ENCODE peak calls at places on chromosomes 6 and 20, in five cellular contexts. F is pancreas, O is astrocyte of the spinal cord, R is Peyer's patch, M is transverse colon. V is an unnamed sample.

GRCh38 chr20:11000416-11000815 is 326.6 kb upstream of the JAG1 start:
- DNase-seq in F (no peak), O (no peak), R (no peak), M (no peak), V (no peak)

GRCh38 chr20:47557791-47558190 is 56.1 kb downstream of the NCOA3 start:
- DNase-seq in F (no peak), O (no peak), R (no peak), M (no peak), V (no peak)

GRCh38 chr6:107386904-107387303 is 72.5 kb downstream of the PDSS2 start:
- DNase-seq in F (no peak), O (no peak), R (no peak), M (no peak), V (no peak)

GRCh38 chr6:22877946-22878705 is 308.8 kb downstream of the HDGFL1 start:
- DNase-seq in F (no peak), O (peak; percentile 87), R (no peak), M (no peak), V (no peak)

GRCh38 chr6:166197361-166197760 is 29.7 kb upstream of the TBXT start:
- DNase-seq in F (no peak), O (no peak), R (no peak), M (no peak), V (no peak)

GRCh38 chr6:121216928-121217327 is 117.4 kb downstream of the TBC1D32 start:
- DNase-seq in F (no peak), O (peak; percentile 29), R (no peak), M (no peak), V (no peak)

GRCh38 chr20:14199111-14199510 is 138.3 kb downstream of the FLRT3 start:
- DNase-seq in F (no peak), O (no peak), R (no peak), M (no peak), V (no peak)

GRCh38 chr6:39917329-39917728 is 16.9 kb downstream of the MOCS1 start:
- DNase-seq in F (no peak), O (no peak), R (no peak), M (no peak), V (no peak)

GRCh38 chr6:35945650-35946025 is 24.7 kb upstream of the SRPK1 start:
- DNase-seq in F (no peak), O (no peak), R (no peak), M (no peak), V (no peak)

GRCh38 chr6:11710968-11711643 is 67.5 kb downstream of the ADTRP start:
- DNase-seq in F (no peak), O (no peak), R (no peak), M (no peak), V (no peak)

GRCh38 chr6:162467679-162468078 is 259.9 kb downstream of the PRKN start:
- DNase-seq in F (no peak), O (no peak), R (no peak), M (no peak), V (no peak)

GRCh38 chr20:62010551-62011402 is 54.9 kb downstream of the TAF4 start:
- DNase-seq in F (no peak), O (peak; percentile 61), R (peak; percentile 78), M (peak; percentile 53), V (no peak)

GRCh38 chr6:130037207-130037811 is 18.9 kb downstream of the L3MBTL3 start:
- DNase-seq in F (no peak), O (peak; percentile 13), R (no peak), M (no peak), V (no peak)

GRCh38 chr6:111590209-111590955 is 15.3 kb downstream of the TRAF3IP2 start:
- DNase-seq in F (no peak), O (no peak), R (no peak), M (no peak), V (no peak)

GRCh38 chr20:62224113-62224855 is 4.2 kb upstream of the HRH3 start:
- DNase-seq in F (no peak), O (no peak), R (no peak), M (no peak), V (no peak)

GRCh38 chr6:33213166-33213988 is 5.1 kb downstream of the RING1 start:
- DNase-seq in F (peak; percentile 69), O (no peak), R (peak; percentile 49), M (no peak), V (no peak)

GRCh38 chr6:7971499-7971898 is 60.9 kb upstream of the TXNDC5 start:
- DNase-seq in F (no peak), O (no peak), R (no peak), M (no peak), V (no peak)

GRCh38 chr6:6851059-6851658 is 256.6 kb upstream of the RREB1 start:
- DNase-seq in F (peak; percentile 69), O (peak; percentile 97), R (peak; percentile 62), M (peak; percentile 26), V (no peak)

GRCh38 chr6:53986165-53986720 is 125.0 kb upstream of the MLIP start:
- DNase-seq in F (no peak), O (peak; percentile 77), R (peak; percentile 78), M (peak; percentile 53), V (no peak)

GRCh38 chr20:17226410-17227198 is at the start of gene PCSK2:
- DNase-seq in F (peak; percentile 80), O (peak; percentile 19), R (no peak), M (peak; percentile 12), V (no peak)

GRCh38 chr20:25020345-25020744 is 27.8 kb upstream of the APMAP start:
- DNase-seq in F (no peak), O (no peak), R (peak; percentile 36), M (peak; percentile 3), V (peak; percentile 13)

GRCh38 chr6:33620584-33621395 is at the start of gene ITPR3:
- DNase-seq in F (peak; percentile 79), O (peak; percentile 46), R (peak; percentile 90), M (peak; percentile 81), V (no peak)

GRCh38 chr6:4403828-4404227 is 268.5 kb upstream of the ECI2 start:
- DNase-seq in F (no peak), O (no peak), R (no peak), M (no peak), V (no peak)

GRCh38 chr20:38217791-38218565 is 42.6 kb downstream of the KIAA1755 start:
- DNase-seq in F (peak; percentile 44), O (peak; percentile 92), R (no peak), M (peak; percentile 17), V (no peak)

GRCh38 chr6:170232186-170233002 is 58.5 kb downstream of the DLL1 start:
- DNase-seq in F (peak; percentile 38), O (no peak), R (no peak), M (no peak), V (no peak)

GRCh38 chr6:82841309-82841708 is 224.3 kb downstream of the UBE3D start:
- DNase-seq in F (no peak), O (no peak), R (no peak), M (no peak), V (no peak)

GRCh38 chr6:108408453-108408852 is 113.6 kb downstream of the AFG1L start:
- DNase-seq in F (no peak), O (no peak), R (no peak), M (no peak), V (no peak)

GRCh38 chr6:220736-221475 is 71.4 kb upstream of the DUSP22 start:
- DNase-seq in F (no peak), O (peak; percentile 13), R (no peak), M (no peak), V (no peak)

GRCh38 chr20:37994512-37994911 is 38.7 kb downstream of the TTI1 start:
- DNase-seq in F (no peak), O (peak; percentile 82), R (no peak), M (no peak), V (no peak)

GRCh38 chr6:109892451-109893435 is 85.4 kb upstream of the GPR6 start:
- DNase-seq in F (no peak), O (no peak), R (no peak), M (peak; percentile 29), V (no peak)

GRCh38 chr6:170229851-170230519 is 60.9 kb downstream of the DLL1 start:
- DNase-seq in F (peak; percentile 48), O (no peak), R (no peak), M (no peak), V (no peak)

GRCh38 chr6:164927288-164928040 is 381.9 kb downstream of the C6orf118 start:
- DNase-seq in F (peak; percentile 90), O (peak; percentile 72), R (peak; percentile 60), M (peak; percentile 42), V (no peak)
- TF ChIP-seq CTCF in F (peak; percentile 91), O (peak; percentile 96), R (peak; percentile 66), M (peak; percentile 96), V (peak; percentile 90)

GRCh38 chr6:137701942-137702341 is 165.1 kb upstream of the TNFAIP3 start:
- DNase-seq in F (no peak), O (no peak), R (no peak), M (no peak), V (no peak)

GRCh38 chr6:137705166-137706064 is 161.6 kb upstream of the TNFAIP3 start:
- DNase-seq in F (peak; percentile 77), O (peak; percentile 61), R (peak; percentile 80), M (peak; percentile 72), V (peak; percentile 62)

GRCh38 chr6:137700751-137701477 is 166.1 kb upstream of the TNFAIP3 start:
- DNase-seq in F (no peak), O (no peak), R (no peak), M (no peak), V (no peak)

GRCh38 chr6:137704802-137705165 is 162.3 kb upstream of the TNFAIP3 start:
- DNase-seq in F (no peak), O (no peak), R (no peak), M (no peak), V (no peak)

GRCh38 chr6:137702791-137703424 is 164.2 kb upstream of the TNFAIP3 start:
- DNase-seq in F (no peak), O (no peak), R (no peak), M (no peak), V (no peak)
- TF ChIP-seq CTCF in F (no peak), O (no peak), R (peak; percentile 5), M (no peak), V (no peak)

GRCh38 chr20:1364106-1364505 is 28.7 kb downstream of the FKBP1A start:
- DNase-seq in F (no peak), O (no peak), R (no peak), M (no peak), V (no peak)

GRCh38 chr20:1357921-1358671 is 29.2 kb upstream of the SDCBP2 start:
- DNase-seq in F (no peak), O (peak; percentile 62), R (no peak), M (no peak), V (no peak)

GRCh38 chr20:1362484-1362883 is 30.4 kb downstream of the FKBP1A start:
- DNase-seq in F (no peak), O (no peak), R (no peak), M (no peak), V (no peak)

GRCh38 chr20:1363522-1363921 is 29.3 kb downstream of the FKBP1A start:
- DNase-seq in F (no peak), O (no peak), R (no peak), M (no peak), V (no peak)

GRCh38 chr20:1360094-1360493 is 31.2 kb upstream of the SDCBP2 start:
- DNase-seq in F (no peak), O (no peak), R (no peak), M (no peak), V (no peak)
- TF ChIP-seq CTCF in F (no peak), O (no peak), R (no peak), M (no peak), V (no peak)

DNA sequence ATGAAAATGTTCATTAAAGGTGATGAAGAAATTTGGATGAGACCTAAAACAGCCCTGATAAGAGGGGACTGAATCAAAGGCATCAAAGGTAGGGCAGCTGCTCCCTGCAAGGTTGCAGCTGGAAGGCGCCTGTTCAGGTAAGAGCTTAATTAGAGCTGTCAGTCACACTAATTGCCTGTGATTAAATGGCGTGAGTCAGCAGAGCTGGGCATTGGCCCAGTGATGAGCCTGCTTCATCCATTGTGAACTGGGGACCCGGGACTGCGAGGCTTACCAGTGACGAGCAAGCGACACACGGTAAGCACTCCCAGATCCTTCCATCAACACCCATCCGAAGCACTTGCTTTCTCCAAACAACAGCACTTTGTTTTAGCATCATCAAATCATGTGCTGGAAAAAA is 621.5 kb upstream of the CDH4 start:
- DNase-seq in F (no peak), O (no peak), R (no peak), M (no peak), V (no peak)
- TF ChIP-seq CTCF in F (no peak), O (no peak), R (no peak), M (no peak), V (no peak)

V was measured in CD14-positive monocyte.